ENCODE peak calls at places on chromosomes 4 and X, in ten cellular contexts. I is Jurkat, Clone E6-1; T is SW 1271; W is NCI-H2171; K is hypothalamus; X is EL; V is activated T-helper 1 cell treated with anti-CD3 and anti-CD28 coated beads, Interleukin-2, amount 50 U/mL, for 16 hours; B is lung microvascular endothelial cell; S is astrocyte of the spinal cord; M is HEK293T. Z is an unnamed sample.

GRCh38 chrX:115013705-115014104 is 3.7 kb downstream of the IL13RA2 start:
- DNase-seq in I (no peak), T (no peak), W (no peak), K (no peak), X (peak), V (no peak), B (no peak), S (no peak), M (no peak), Z (peak)

GRCh38 chr4:10115657-10116624 is 658 bp downstream of the WDR1 start:
- DNase-seq in I (no peak), T (no peak), W (no peak), K (no peak), X (peak), V (peak), B (peak), S (peak), M (peak), Z (peak)

GRCh38 chr4:99644453-99644852 is 13.2 kb downstream of the C4orf54 start:
- DNase-seq in I (no peak), T (no peak), W (no peak), K (no peak), X (no peak), V (no peak), B (no peak), S (no peak), M (no peak), Z (no peak)

GRCh38 chrX:136157187-136157586 is 9.9 kb downstream of the FHL1 start:
- DNase-seq in I (no peak), T (no peak), W (no peak), K (no peak), X (no peak), V (no peak), B (no peak), S (no peak), M (no peak), Z (no peak)

GRCh38 chr4:54852602-54853001 is 194.8 kb downstream of the KIT start:
- DNase-seq in I (no peak), T (no peak), W (no peak), K (no peak), X (no peak), V (no peak), B (no peak), S (no peak), M (no peak), Z (no peak)

GRCh38 chr4:107392951-107393350 is 327.1 kb downstream of the PAPSS1 start:
- DNase-seq in I (no peak), T (no peak), W (no peak), K (no peak), X (peak), V (no peak), B (no peak), S (peak), M (no peak), Z (no peak)

GRCh38 chr4:7183780-7184460 is 8.4 kb upstream of the SORCS2 start:
- DNase-seq in I (no peak), T (no peak), W (no peak), K (no peak), X (no peak), V (no peak), B (no peak), S (no peak), M (no peak), Z (no peak)

GRCh38 chr4:80713409-80713808 is 317.1 kb upstream of the BMP3 start:
- DNase-seq in I (no peak), T (no peak), W (no peak), K (no peak), X (no peak), V (no peak), B (no peak), S (peak), M (no peak), Z (no peak)

GRCh38 chr4:24703298-24703697 is 92.1 kb upstream of the SOD3 start:
- DNase-seq in I (no peak), T (no peak), W (no peak), K (no peak), X (no peak), V (no peak), B (no peak), S (no peak), M (no peak), Z (no peak)

GRCh38 chr4:89290727-89291126 is 16.9 kb downstream of the GPRIN3 start:
- DNase-seq in I (no peak), T (no peak), W (peak), K (no peak), X (no peak), V (no peak), B (no peak), S (no peak), M (no peak), Z (no peak)

GRCh38 chr4:4374388-4375098 is 12.4 kb upstream of the NSG1 start:
- DNase-seq in I (no peak), T (no peak), W (no peak), K (no peak), X (no peak), V (no peak), B (no peak), S (no peak), M (no peak), Z (no peak)

GRCh38 chr4:101191302-101192098 is 155.8 kb downstream of the PPP3CA start:
- DNase-seq in I (no peak), T (no peak), W (no peak), K (peak), X (peak), V (no peak), B (peak), S (peak), M (no peak), Z (peak)

GRCh38 chrX:136453771-136454170 is 34.0 kb upstream of the BRS3 start:
- DNase-seq in I (no peak), T (no peak), W (no peak), K (no peak), X (no peak), V (no peak), B (no peak), S (no peak), M (no peak), Z (no peak)

GRCh38 chrX:49876750-49877149 is 2.5 kb upstream of the USP27X start:
- DNase-seq in I (peak), T (no peak), W (no peak), K (peak), X (peak), V (no peak), B (peak), S (peak), M (peak), Z (peak)

GRCh38 chrX:134171661-134172587 is 65.1 kb upstream of the CCDC160 start:
- DNase-seq in I (peak), T (peak), W (peak), K (peak), X (no peak), V (no peak), B (peak), S (no peak), M (no peak), Z (no peak)

GRCh38 chrX:55240788-55241187 is 20.6 kb downstream of the PAGE5 start:
- DNase-seq in I (no peak), T (no peak), W (no peak), K (no peak), X (no peak), V (no peak), B (no peak), S (no peak), M (no peak), Z (no peak)

GRCh38 chr4:129358571-129358970 is 262.6 kb downstream of the C4orf33 start:
- DNase-seq in I (no peak), T (no peak), W (no peak), K (no peak), X (peak), V (no peak), B (peak), S (peak), M (no peak), Z (peak)

GRCh38 chr4:158811704-158812103 is 42.9 kb downstream of the FNIP2 start:
- DNase-seq in I (peak), T (no peak), W (no peak), K (no peak), X (peak), V (no peak), B (no peak), S (no peak), M (no peak), Z (no peak)

GRCh38 chr4:30720656-30721352 is 635 bp downstream of the PCDH7 start:
- DNase-seq in I (no peak), T (no peak), W (no peak), K (peak), X (no peak), V (no peak), B (peak), S (peak), M (no peak), Z (peak)

GRCh38 chr4:47862297-47862696 is 24.4 kb upstream of the CORIN start:
- DNase-seq in I (no peak), T (no peak), W (no peak), K (no peak), X (peak), V (no peak), B (no peak), S (peak), M (no peak), Z (peak)

GRCh38 chrX:45628041-45628440 is 427.4 kb upstream of the DIPK2B start:
- DNase-seq in I (no peak), T (no peak), W (no peak), K (no peak), X (peak), V (no peak), B (no peak), S (no peak), M (no peak), Z (peak)

GRCh38 chr4:18388029-18388428 is 366.5 kb upstream of the LCORL start:
- DNase-seq in I (no peak), T (no peak), W (no peak), K (no peak), X (no peak), V (no peak), B (no peak), S (no peak), M (no peak), Z (no peak)

GRCh38 chr4:160580581-160580980 is 1477.7 kb downstream of the RAPGEF2 start:
- DNase-seq in I (peak), T (no peak), W (no peak), K (no peak), X (no peak), V (no peak), B (no peak), S (no peak), M (no peak), Z (no peak)

GRCh38 chr4:139528377-139529005 is 27.5 kb downstream of the SETD7 start:
- DNase-seq in I (peak), T (no peak), W (no peak), K (no peak), X (peak), V (no peak), B (no peak), S (peak), M (no peak), Z (peak)

GRCh38 chrX:16712116-16712824 is at the start of gene CTPS2:
- DNase-seq in I (no peak), T (no peak), W (peak), K (peak), X (peak), V (peak), B (peak), S (peak), M (peak), Z (peak)

GRCh38 chrX:109347618-109348017 is 134.3 kb downstream of the GUCY2F start:
- DNase-seq in I (peak), T (no peak), W (no peak), K (no peak), X (peak), V (no peak), B (peak), S (peak), M (no peak), Z (peak)

GRCh38 chr4:26179316-26179760 is 141.5 kb upstream of the RBPJ start:
- DNase-seq in I (no peak), T (no peak), W (no peak), K (no peak), X (no peak), V (no peak), B (no peak), S (no peak), M (no peak), Z (no peak)

GRCh38 chr4:185591679-185592141 is 56.4 kb upstream of the PDLIM3 start:
- DNase-seq in I (no peak), T (no peak), W (no peak), K (no peak), X (no peak), V (no peak), B (peak), S (no peak), M (no peak), Z (peak)

GRCh38 chr4:2354760-2355159 is 63.7 kb downstream of the ZFYVE28 start:
- DNase-seq in I (no peak), T (no peak), W (no peak), K (no peak), X (no peak), V (no peak), B (no peak), S (no peak), M (no peak), Z (no peak)

GRCh38 chrX:108225456-108225730 is 133.8 kb downstream of the ATG4A start:
- DNase-seq in I (no peak), T (no peak), W (peak), K (no peak), X (no peak), V (no peak), B (no peak), S (peak), M (no peak), Z (no peak)

GRCh38 chr4:77232653-77233052 is 75.6 kb downstream of the CCNG2 start:
- DNase-seq in I (no peak), T (no peak), W (no peak), K (no peak), X (no peak), V (no peak), B (no peak), S (peak), M (no peak), Z (peak)

GRCh38 chr4:127533028-127533700 is 99.6 kb upstream of the INTU start:
- DNase-seq in I (no peak), T (no peak), W (no peak), K (no peak), X (no peak), V (no peak), B (peak), S (no peak), M (no peak), Z (peak)

GRCh38 chr4:118752551-118752950 is 67.4 kb downstream of the METTL14 start:
- DNase-seq in I (no peak), T (no peak), W (no peak), K (no peak), X (no peak), V (no peak), B (no peak), S (no peak), M (no peak), Z (peak)

GRCh38 chrX:30957753-30958152 is 68.7 kb upstream of the TAB3 start:
- DNase-seq in I (no peak), T (no peak), W (no peak), K (no peak), X (peak), V (no peak), B (no peak), S (peak), M (no peak), Z (peak)

GRCh38 chr4:181966084-181966483 is 277.1 kb upstream of the TENM3 start:
- DNase-seq in I (no peak), T (no peak), W (no peak), K (no peak), X (peak), V (no peak), B (no peak), S (peak), M (no peak), Z (peak)

GRCh38 chr4:169663402-169663801 is 43.0 kb downstream of the CLCN3 start:
- DNase-seq in I (no peak), T (no peak), W (no peak), K (no peak), X (no peak), V (no peak), B (peak), S (no peak), M (no peak), Z (no peak)

GRCh38 chr4:6041794-6042193 is 23.6 kb upstream of the C4orf50 start:
- DNase-seq in I (no peak), T (no peak), W (no peak), K (no peak), X (no peak), V (no peak), B (no peak), S (no peak), M (no peak), Z (no peak)